ENCODE peak calls at places on chromosomes 11 and 22, in five cellular contexts. I is colonic mucosa, A is ovary, Z is iris pigment epithelial cell, C is psoas muscle. O is an unnamed sample.

GRCh38 chr22:30777589-30777988 is 82.9 kb downstream of the OSBP2 start:
- DNase-seq in A (no peak), Z (no peak), C (no peak), I (no peak), O (peak)

GRCh38 chr11:124669193-124669592 is 4.3 kb downstream of the SIAE start:
- DNase-seq in C (no peak), A (peak), Z (peak), I (peak), O (peak)

GRCh38 chr11:111531156-111531555 is 9.4 kb upstream of the LAYN start:
- DNase-seq in I (no peak), A (no peak), C (no peak), Z (peak), O (peak)

GRCh38 chr11:94623120-94623735 is 56.1 kb downstream of the PIWIL4 start:
- DNase-seq in I (peak), Z (peak), A (peak), C (no peak), O (peak)

GRCh38 chr11:9642894-9643293 is 21.0 kb upstream of the SWAP70 start:
- DNase-seq in A (no peak), C (no peak), Z (no peak), I (no peak), O (no peak)

GRCh38 chr11:2096001-2096918 is 42.9 kb downstream of the IGF2 start:
- DNase-seq in A (no peak), I (no peak), Z (peak), C (peak), O (peak)

GRCh38 chr22:23891726-23892125 is 2.5 kb upstream of the MIF start:
- DNase-seq in I (no peak), C (no peak), A (no peak), Z (no peak), O (no peak)

GRCh38 chr11:72413914-72414628 is 20.3 kb downstream of the CLPB start:
- DNase-seq in I (peak), A (peak), Z (peak), C (peak), O (peak)

GRCh38 chr11:43573233-43573632 is 107.3 kb upstream of the HSD17B12 start:
- DNase-seq in I (no peak), A (no peak), Z (peak), C (no peak), O (no peak)

GRCh38 chr11:74951241-74951640 is 2.2 kb downstream of the SPCS2 start:
- DNase-seq in I (no peak), Z (no peak), A (no peak), C (no peak), O (no peak)

GRCh38 chr11:121929581-121929980 is 186.4 kb downstream of the BLID start:
- DNase-seq in C (peak), Z (peak), I (no peak), A (peak), O (peak)

GRCh38 chr11:77416357-77416756 is 57.5 kb downstream of the PAK1 start:
- DNase-seq in Z (no peak), C (no peak), I (no peak), A (no peak), O (no peak)

GRCh38 chr22:35775339-35775738 is 57.7 kb downstream of the APOL5 start:
- DNase-seq in Z (no peak), A (no peak), I (no peak), C (no peak), O (no peak)

O was measured in astrocyte of the spinal cord.